ENCODE peak calls at places on chromosomes 1 and 21, in seven cellular contexts. One of them, this sample, is unnamed.

GRCh38 chr1:25619101-25619890 is 2.7 kb downstream of the MAN1C1 start:
- DNase-seq in tibial artery: no peak
- DNase-seq in heart left ventricle: no peak
- DNase-seq in A673: peak; percentile 55
- DNase-seq in mammary epithelial cell: no peak
- DNase-seq in astrocyte: no peak
- DNase-seq in left ventricle myocardium inferior: peak; percentile 50
- DNase-seq in this sample: no peak

GRCh38 chr1:6832789-6833188 is 47.5 kb downstream of the CAMTA1 start:
- DNase-seq in astrocyte: no peak
- DNase-seq in A673: no peak
- DNase-seq in heart left ventricle: no peak
- DNase-seq in tibial artery: no peak
- DNase-seq in left ventricle myocardium inferior: no peak
- DNase-seq in mammary epithelial cell: no peak
- DNase-seq in this sample: no peak

GRCh38 chr1:227945891-227946623 is 1.7 kb downstream of the WNT9A start:
- DNase-seq in A673: no peak
- DNase-seq in mammary epithelial cell: peak; percentile 90
- DNase-seq in heart left ventricle: peak; percentile 88
- DNase-seq in astrocyte: peak; percentile 53
- DNase-seq in tibial artery: peak; percentile 72
- DNase-seq in left ventricle myocardium inferior: peak; percentile 63
- DNase-seq in this sample: peak; percentile 55

GRCh38 chr1:100868364-100868995 is 26.2 kb downstream of the EXTL2 start:
- DNase-seq in tibial artery: no peak
- DNase-seq in heart left ventricle: no peak
- DNase-seq in left ventricle myocardium inferior: no peak
- DNase-seq in astrocyte: peak; percentile 32
- DNase-seq in mammary epithelial cell: no peak
- DNase-seq in A673: peak; percentile 56
- DNase-seq in this sample: no peak

GRCh38 chr1:56473582-56474270 is 105.6 kb downstream of the PLPP3 start:
- DNase-seq in A673: no peak
- DNase-seq in heart left ventricle: no peak
- DNase-seq in mammary epithelial cell: no peak
- DNase-seq in tibial artery: no peak
- DNase-seq in astrocyte: peak; percentile 12
- DNase-seq in left ventricle myocardium inferior: no peak
- DNase-seq in this sample: no peak

GRCh38 chr21:46024983-46025860 is 43.7 kb downstream of the COL6A1 start:
- DNase-seq in heart left ventricle: no peak
- DNase-seq in tibial artery: no peak
- DNase-seq in left ventricle myocardium inferior: no peak
- DNase-seq in A673: no peak
- DNase-seq in astrocyte: peak; percentile 85
- DNase-seq in mammary epithelial cell: peak; percentile 19
- DNase-seq in this sample: no peak

GRCh38 chr1:151368745-151369610 is 3.5 kb downstream of the SELENBP1 start:
- DNase-seq in A673: no peak
- DNase-seq in heart left ventricle: no peak
- DNase-seq in mammary epithelial cell: no peak
- DNase-seq in left ventricle myocardium inferior: no peak
- DNase-seq in astrocyte: no peak
- DNase-seq in tibial artery: no peak
- DNase-seq in this sample: no peak

GRCh38 chr1:170471310-170471839 is 60.6 kb upstream of the GORAB start:
- DNase-seq in astrocyte: peak; percentile 51
- DNase-seq in tibial artery: no peak
- DNase-seq in A673: no peak
- DNase-seq in left ventricle myocardium inferior: no peak
- DNase-seq in mammary epithelial cell: no peak
- DNase-seq in heart left ventricle: no peak
- DNase-seq in this sample: no peak

GRCh38 chr1:6127587-6128163 is 52.4 kb downstream of the CHD5 start:
- DNase-seq in A673: peak; percentile 86
- DNase-seq in tibial artery: no peak
- DNase-seq in left ventricle myocardium inferior: peak; percentile 72
- DNase-seq in astrocyte: peak; percentile 11
- DNase-seq in mammary epithelial cell: peak; percentile 29
- DNase-seq in heart left ventricle: peak; percentile 80
- DNase-seq in this sample: no peak

GRCh38 chr1:32349211-32349708 is 13.0 kb downstream of the FAM229A start:
- DNase-seq in mammary epithelial cell: no peak
- DNase-seq in astrocyte: peak; percentile 49
- DNase-seq in A673: no peak
- DNase-seq in heart left ventricle: peak; percentile 86
- DNase-seq in tibial artery: no peak
- DNase-seq in left ventricle myocardium inferior: peak; percentile 62
- DNase-seq in this sample: no peak

GRCh38 chr1:160115545-160116276 is at the start of gene ATP1A2:
- DNase-seq in astrocyte: no peak
- DNase-seq in left ventricle myocardium inferior: peak; percentile 62
- DNase-seq in heart left ventricle: peak; percentile 81
- DNase-seq in A673: no peak
- DNase-seq in mammary epithelial cell: no peak
- DNase-seq in tibial artery: peak; percentile 91
- DNase-seq in this sample: no peak

GRCh38 chr1:31013187-31013864 is 52.2 kb downstream of the PUM1 start:
- DNase-seq in left ventricle myocardium inferior: no peak
- DNase-seq in mammary epithelial cell: peak; percentile 63
- DNase-seq in tibial artery: no peak
- DNase-seq in heart left ventricle: no peak
- DNase-seq in astrocyte: no peak
- DNase-seq in A673: no peak
- DNase-seq in this sample: no peak

GRCh38 chr21:41952568-41953248 is 1.1 kb downstream of the C2CD2 start:
- DNase-seq in mammary epithelial cell: peak; percentile 24
- DNase-seq in left ventricle myocardium inferior: no peak
- DNase-seq in astrocyte: no peak
- DNase-seq in heart left ventricle: no peak
- DNase-seq in tibial artery: no peak
- DNase-seq in A673: no peak
- DNase-seq in this sample: no peak
- H3K4me1 ChIP-seq in mammary epithelial cell: peaks cover 45% of the 10 kb centered on the region
- H3K4me1 ChIP-seq in left ventricle myocardium inferior: peaks cover 61% of the 10 kb centered on the region
- H3K4me1 ChIP-seq in astrocyte: peaks cover 35% of the 10 kb centered on the region
- H3K4me1 ChIP-seq in heart left ventricle: peaks cover 24% of the 10 kb centered on the region
- H3K4me1 ChIP-seq in tibial artery: peaks cover 5% of the 10 kb centered on the region
- H3K4me1 ChIP-seq in A673: peaks cover 16% of the 10 kb centered on the region
- H3K4me1 ChIP-seq in this sample: peaks cover 7% of the 10 kb centered on the region

GRCh38 chr1:9292361-9293240 is at the start of gene SPSB1:
- DNase-seq in A673: peak; percentile 90
- DNase-seq in heart left ventricle: peak; percentile 76
- DNase-seq in mammary epithelial cell: peak; percentile 73
- DNase-seq in left ventricle myocardium inferior: peak; percentile 67
- DNase-seq in tibial artery: peak; percentile 89
- DNase-seq in astrocyte: peak; percentile 57
- DNase-seq in this sample: no peak
- TF ChIP-seq CTCF in A673: no peak
- TF ChIP-seq CTCF in heart left ventricle: no peak
- TF ChIP-seq CTCF in mammary epithelial cell: no peak
- TF ChIP-seq CTCF in left ventricle myocardium inferior: peak; percentile 19
- TF ChIP-seq CTCF in tibial artery: no peak
- TF ChIP-seq CTCF in astrocyte: no peak
- TF ChIP-seq CTCF in this sample: no peak

DNA sequence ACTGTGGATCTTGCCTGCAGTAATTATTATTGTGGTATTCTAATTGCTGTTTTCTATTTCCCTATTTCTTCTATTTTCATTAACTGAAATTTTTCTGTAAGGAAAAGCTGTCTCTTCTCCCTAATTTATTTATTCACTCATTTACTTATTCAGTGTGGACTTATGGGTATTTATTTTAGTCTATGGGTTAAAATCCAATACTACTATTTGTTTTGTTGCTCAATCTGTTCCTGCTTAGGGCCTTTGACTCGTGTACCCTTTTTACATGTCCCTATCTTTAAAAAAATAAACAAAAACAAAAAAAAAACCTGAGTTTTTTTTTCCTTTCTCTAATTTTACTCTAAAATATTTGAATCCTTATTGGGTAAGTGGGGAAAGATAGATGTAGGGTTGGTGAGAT is 166.2 kb upstream of the IVNS1ABP start:
- DNase-seq in heart left ventricle: no peak
- DNase-seq in tibial artery: no peak
- DNase-seq in left ventricle myocardium inferior: no peak
- DNase-seq in A673: no peak
- DNase-seq in mammary epithelial cell: no peak
- DNase-seq in astrocyte: no peak
- DNase-seq in this sample: no peak
- H3K4me1 ChIP-seq in heart left ventricle: peaks cover 5% of the 10 kb centered on the region
- H3K4me1 ChIP-seq in tibial artery: no peaks in the 10 kb centered on the region
- H3K4me1 ChIP-seq in left ventricle myocardium inferior: peaks cover 24% of the 10 kb centered on the region
- H3K4me1 ChIP-seq in A673: no peaks in the 10 kb centered on the region
- H3K4me1 ChIP-seq in mammary epithelial cell: peaks cover 14% of the 10 kb centered on the region
- H3K4me1 ChIP-seq in astrocyte: no peaks in the 10 kb centered on the region
- H3K4me1 ChIP-seq in this sample: no peaks in the 10 kb centered on the region

GRCh38 chr1:109691762-109692161 is 4.1 kb downstream of the GSTM1 start:
- DNase-seq in tibial artery: no peak
- DNase-seq in mammary epithelial cell: no peak
- DNase-seq in heart left ventricle: no peak
- DNase-seq in astrocyte: no peak
- DNase-seq in A673: no peak
- DNase-seq in left ventricle myocardium inferior: no peak
- DNase-seq in this sample: no peak

GRCh38 chr1:109689844-109690405 is 2.3 kb downstream of the GSTM1 start:
- DNase-seq in A673: no peak
- DNase-seq in left ventricle myocardium inferior: no peak
- DNase-seq in heart left ventricle: no peak
- DNase-seq in tibial artery: no peak
- DNase-seq in mammary epithelial cell: no peak
- DNase-seq in astrocyte: no peak
- DNase-seq in this sample: no peak

DNA sequence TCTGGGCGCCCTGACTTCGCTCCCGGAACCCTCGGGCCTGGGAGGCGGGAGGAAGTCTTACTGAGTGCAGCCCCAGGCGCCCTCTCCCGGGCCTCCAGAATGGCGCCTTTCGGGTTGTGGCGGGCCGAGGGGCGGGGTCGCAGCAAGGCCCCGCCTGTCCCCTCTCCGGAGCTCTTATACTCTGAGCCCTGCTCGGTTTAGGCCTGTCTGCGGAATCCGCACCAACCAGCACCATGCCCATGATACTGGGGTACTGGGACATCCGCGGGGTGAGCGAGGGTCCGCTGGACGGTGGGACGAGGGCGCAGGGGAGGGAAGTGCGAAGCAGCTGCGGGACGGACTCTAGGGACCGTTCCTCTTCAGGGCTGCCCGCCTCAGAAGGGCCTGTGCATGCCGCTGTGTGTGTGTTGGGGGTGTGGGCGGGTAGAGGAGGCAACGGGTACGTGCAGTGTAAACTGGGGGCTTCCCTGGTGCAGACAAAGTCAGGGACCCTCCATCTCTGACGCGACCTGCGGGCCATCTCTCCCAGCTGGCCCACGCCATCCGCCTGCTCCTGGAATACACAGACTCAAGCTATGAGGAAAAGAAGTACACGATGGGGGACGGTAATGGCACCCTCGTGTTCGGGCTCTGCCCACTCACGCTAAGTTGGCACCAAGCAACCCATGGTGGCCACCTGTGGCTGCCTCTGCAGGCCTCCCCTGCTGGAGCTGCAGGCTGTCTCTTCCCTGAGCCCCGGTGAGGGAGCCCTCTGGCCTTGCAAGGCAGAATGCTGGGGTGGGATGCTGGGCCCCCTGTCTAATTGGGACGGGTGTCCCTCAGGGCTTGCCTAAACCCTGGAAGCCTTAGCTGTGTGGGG is at the start of gene GSTM1:
- DNase-seq in heart left ventricle: no peak
- DNase-seq in astrocyte: no peak
- DNase-seq in A673: peak; percentile 91
- DNase-seq in mammary epithelial cell: peak; percentile 45
- DNase-seq in left ventricle myocardium inferior: no peak
- DNase-seq in tibial artery: no peak
- DNase-seq in this sample: no peak
- TF ChIP-seq CTCF in heart left ventricle: peak; percentile 80
- TF ChIP-seq CTCF in astrocyte: no peak
- TF ChIP-seq CTCF in A673: peak; percentile 55
- TF ChIP-seq CTCF in mammary epithelial cell: no peak
- TF ChIP-seq CTCF in left ventricle myocardium inferior: no peak
- TF ChIP-seq CTCF in tibial artery: no peak
- TF ChIP-seq CTCF in this sample: no peak

GRCh38 chr1:9376886-9377333 is 84.2 kb downstream of the SPSB1 start:
- DNase-seq in heart left ventricle: peak; percentile 57
- DNase-seq in tibial artery: peak; percentile 96
- DNase-seq in mammary epithelial cell: no peak
- DNase-seq in astrocyte: peak; percentile 78
- DNase-seq in A673: no peak
- DNase-seq in left ventricle myocardium inferior: peak; percentile 59
- DNase-seq in this sample: no peak
- H3K4me1 ChIP-seq in heart left ventricle: peaks cover 3% of the 10 kb centered on the region
- H3K4me1 ChIP-seq in tibial artery: peaks cover 8% of the 10 kb centered on the region
- H3K4me1 ChIP-seq in mammary epithelial cell: no peaks in the 10 kb centered on the region
- H3K4me1 ChIP-seq in astrocyte: peaks cover 19% of the 10 kb centered on the region
- H3K4me1 ChIP-seq in A673: no peaks in the 10 kb centered on the region
- H3K4me1 ChIP-seq in left ventricle myocardium inferior: peaks cover 51% of the 10 kb centered on the region
- H3K4me1 ChIP-seq in this sample: no peaks in the 10 kb centered on the region

GRCh38 chr1:192485692-192486436 is 89.7 kb upstream of the RGS1 start:
- DNase-seq in heart left ventricle: peak; percentile 66
- DNase-seq in left ventricle myocardium inferior: peak; percentile 36
- DNase-seq in mammary epithelial cell: peak; percentile 83
- DNase-seq in A673: peak; percentile 39
- DNase-seq in astrocyte: peak; percentile 99
- DNase-seq in tibial artery: peak; percentile 86
- DNase-seq in this sample: peak; percentile 69

GRCh38 chr1:192489748-192490147 is 85.8 kb upstream of the RGS1 start:
- DNase-seq in mammary epithelial cell: peak; percentile 85
- DNase-seq in tibial artery: peak; percentile 74
- DNase-seq in left ventricle myocardium inferior: peak; percentile 43
- DNase-seq in astrocyte: peak; percentile 97
- DNase-seq in heart left ventricle: peak; percentile 68
- DNase-seq in A673: peak; percentile 85
- DNase-seq in this sample: peak; percentile 60

GRCh38 chr1:192489046-192489445 is 86.5 kb upstream of the RGS1 start:
- DNase-seq in astrocyte: peak; percentile 61
- DNase-seq in left ventricle myocardium inferior: no peak
- DNase-seq in tibial artery: no peak
- DNase-seq in A673: peak; percentile 77
- DNase-seq in heart left ventricle: no peak
- DNase-seq in mammary epithelial cell: no peak
- DNase-seq in this sample: no peak

GRCh38 chr1:192491804-192492554 is 83.6 kb upstream of the RGS1 start:
- DNase-seq in astrocyte: no peak
- DNase-seq in A673: no peak
- DNase-seq in tibial artery: no peak
- DNase-seq in mammary epithelial cell: no peak
- DNase-seq in heart left ventricle: no peak
- DNase-seq in left ventricle myocardium inferior: no peak
- DNase-seq in this sample: no peak

DNA sequence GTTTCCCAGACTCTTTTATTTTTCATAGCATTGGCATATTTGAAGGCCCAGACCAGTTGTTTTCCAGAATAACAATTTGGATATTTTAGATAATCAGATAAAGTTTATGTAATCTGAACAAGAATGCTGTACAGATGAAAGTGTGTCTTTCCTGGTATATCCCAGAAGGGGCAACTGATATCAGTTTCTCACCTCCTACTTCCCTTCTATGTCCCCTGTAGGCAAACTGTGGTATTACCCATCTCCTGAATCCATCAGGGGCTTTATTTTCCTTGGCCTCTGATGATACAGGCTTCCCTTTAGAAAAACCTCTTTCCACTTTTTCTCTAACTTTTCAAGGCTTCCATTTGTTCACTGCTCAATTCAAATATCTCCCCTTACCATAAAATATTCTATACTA is 87.5 kb upstream of the RGS1 start:
- DNase-seq in astrocyte: no peak
- DNase-seq in A673: peak; percentile 52
- DNase-seq in mammary epithelial cell: no peak
- DNase-seq in left ventricle myocardium inferior: no peak
- DNase-seq in heart left ventricle: no peak
- DNase-seq in tibial artery: no peak
- DNase-seq in this sample: no peak
- TF ChIP-seq CTCF in astrocyte: no peak
- TF ChIP-seq CTCF in A673: peak; percentile 22
- TF ChIP-seq CTCF in mammary epithelial cell: peak; percentile 24
- TF ChIP-seq CTCF in left ventricle myocardium inferior: peak; percentile 15
- TF ChIP-seq CTCF in heart left ventricle: no peak
- TF ChIP-seq CTCF in tibial artery: peak; percentile 24
- TF ChIP-seq CTCF in this sample: no peak

This sample was measured in breast epithelium.